ENCODE peak calls at places on chromosomes 12 and 14, in four cellular contexts. One of them, this sample, is unnamed.

GRCh38 chr14:106436310-106436905 is 910.0 kb downstream of the TMEM121 start:
- DNase-seq in NCI-H460: peak
- DNase-seq in posterior vena cava: no peak
- DNase-seq in RWPE2: no peak
- DNase-seq in this sample: no peak

GRCh38 chr14:89720741-89721315 is 233.7 kb downstream of the EFCAB11 start:
- DNase-seq in posterior vena cava: peak
- DNase-seq in NCI-H460: no peak
- DNase-seq in RWPE2: no peak
- DNase-seq in this sample: no peak

GRCh38 chr14:77375973-77376372 is 921 bp downstream of the TMED8 start:
- DNase-seq in RWPE2: no peak
- DNase-seq in posterior vena cava: no peak
- DNase-seq in NCI-H460: no peak
- DNase-seq in this sample: no peak

GRCh38 chr12:24069532-24070395 is 120.3 kb upstream of the SOX5 start:
- DNase-seq in RWPE2: no peak
- DNase-seq in NCI-H460: peak
- DNase-seq in posterior vena cava: no peak
- DNase-seq in this sample: no peak

GRCh38 chr12:120224304-120225199 is 23.6 kb upstream of the RPLP0 start:
- DNase-seq in posterior vena cava: no peak
- DNase-seq in NCI-H460: peak
- DNase-seq in RWPE2: no peak
- DNase-seq in this sample: no peak

GRCh38 chr14:103867523-103867953 is 20.2 kb upstream of the PPP1R13B start:
- DNase-seq in posterior vena cava: no peak
- DNase-seq in NCI-H460: no peak
- DNase-seq in RWPE2: peak
- DNase-seq in this sample: no peak

GRCh38 chr12:109626378-109627115 is 53.0 kb downstream of the MVK start:
- DNase-seq in NCI-H460: no peak
- DNase-seq in posterior vena cava: no peak
- DNase-seq in RWPE2: no peak
- DNase-seq in this sample: no peak

GRCh38 chr12:30806989-30807694 is 52.4 kb upstream of the CAPRIN2 start:
- DNase-seq in NCI-H460: peak
- DNase-seq in RWPE2: no peak
- DNase-seq in posterior vena cava: no peak
- DNase-seq in this sample: peak

GRCh38 chr12:128747441-128747840 is 76.3 kb downstream of the SLC15A4 start:
- DNase-seq in RWPE2: no peak
- DNase-seq in NCI-H460: no peak
- DNase-seq in posterior vena cava: no peak
- DNase-seq in this sample: no peak

GRCh38 chr14:104676694-104677505 is 12.5 kb upstream of the INF2 start:
- DNase-seq in RWPE2: no peak
- DNase-seq in NCI-H460: no peak
- DNase-seq in posterior vena cava: no peak
- DNase-seq in this sample: no peak

GRCh38 chr14:94677747-94678146 is 65.6 kb downstream of the SERPINA3 start:
- DNase-seq in NCI-H460: no peak
- DNase-seq in posterior vena cava: no peak
- DNase-seq in RWPE2: peak
- DNase-seq in this sample: no peak

GRCh38 chr14:98913967-98914620 is 357.9 kb downstream of the BCL11B start:
- DNase-seq in NCI-H460: no peak
- DNase-seq in RWPE2: no peak
- DNase-seq in posterior vena cava: peak
- DNase-seq in this sample: no peak

GRCh38 chr14:38330262-38330661 is 74.4 kb upstream of the CLEC14A start:
- DNase-seq in RWPE2: no peak
- DNase-seq in posterior vena cava: no peak
- DNase-seq in NCI-H460: no peak
- DNase-seq in this sample: no peak

GRCh38 chr12:120015313-120015712 is 26.3 kb downstream of the BICDL1 start:
- DNase-seq in NCI-H460: no peak
- DNase-seq in RWPE2: no peak
- DNase-seq in posterior vena cava: no peak
- DNase-seq in this sample: no peak

GRCh38 chr12:3101309-3102022 is 24.3 kb downstream of the TSPAN9 start:
- DNase-seq in RWPE2: no peak
- DNase-seq in posterior vena cava: no peak
- DNase-seq in NCI-H460: no peak
- DNase-seq in this sample: no peak

GRCh38 chr12:60205500-60205899 is 609.7 kb downstream of the SLC16A7 start:
- DNase-seq in RWPE2: no peak
- DNase-seq in NCI-H460: peak
- DNase-seq in posterior vena cava: no peak
- DNase-seq in this sample: peak

GRCh38 chr12:40253936-40254335 is 29.1 kb downstream of the LRRK2 start:
- DNase-seq in posterior vena cava: no peak
- DNase-seq in NCI-H460: no peak
- DNase-seq in RWPE2: no peak
- DNase-seq in this sample: peak

GRCh38 chr14:101876539-101876938 is 87.8 kb upstream of the DYNC1H1 start:
- DNase-seq in RWPE2: no peak
- DNase-seq in NCI-H460: no peak
- DNase-seq in posterior vena cava: peak
- DNase-seq in this sample: no peak

GRCh38 chr12:63420206-63420644 is 248.1 kb downstream of the DPY19L2 start:
- DNase-seq in RWPE2: no peak
- DNase-seq in posterior vena cava: no peak
- DNase-seq in NCI-H460: peak
- DNase-seq in this sample: peak

GRCh38 chr14:75805646-75806045 is 144.6 kb downstream of the TTLL5 start:
- DNase-seq in NCI-H460: no peak
- DNase-seq in RWPE2: no peak
- DNase-seq in posterior vena cava: no peak
- DNase-seq in this sample: no peak

GRCh38 chr12:116959845-116960514 is 49.2 kb downstream of the FBXW8 start:
- DNase-seq in NCI-H460: no peak
- DNase-seq in posterior vena cava: no peak
- DNase-seq in RWPE2: no peak
- DNase-seq in this sample: no peak

GRCh38 chr12:15629761-15630160 is 159.4 kb downstream of the EPS8 start:
- DNase-seq in NCI-H460: no peak
- DNase-seq in RWPE2: no peak
- DNase-seq in posterior vena cava: no peak
- DNase-seq in this sample: no peak

GRCh38 chr14:90518075-90518940 is 121.5 kb downstream of the CALM1 start:
- DNase-seq in posterior vena cava: peak
- DNase-seq in RWPE2: no peak
- DNase-seq in NCI-H460: no peak
- DNase-seq in this sample: no peak

GRCh38 chr12:101670007-101670671 is 27.3 kb upstream of the CHPT1 start:
- DNase-seq in NCI-H460: peak
- DNase-seq in RWPE2: no peak
- DNase-seq in posterior vena cava: no peak
- DNase-seq in this sample: peak

GRCh38 chr12:107415834-107416233 is 269.8 kb upstream of the PWP1 start:
- DNase-seq in RWPE2: no peak
- DNase-seq in posterior vena cava: no peak
- DNase-seq in NCI-H460: no peak
- DNase-seq in this sample: peak

GRCh38 chr12:58814036-58814435 is 106.3 kb downstream of the LRIG3 start:
- DNase-seq in NCI-H460: no peak
- DNase-seq in posterior vena cava: no peak
- DNase-seq in RWPE2: no peak
- DNase-seq in this sample: no peak

GRCh38 chr12:103499571-103499970 is 3.8 kb upstream of the C12orf42 start:
- DNase-seq in NCI-H460: no peak
- DNase-seq in RWPE2: no peak
- DNase-seq in posterior vena cava: no peak
- DNase-seq in this sample: no peak

GRCh38 chr12:78035913-78036658 is 205.4 kb downstream of the NAV3 start:
- DNase-seq in posterior vena cava: no peak
- DNase-seq in NCI-H460: no peak
- DNase-seq in RWPE2: no peak
- DNase-seq in this sample: no peak

GRCh38 chr12:44377443-44378160 is 498.5 kb downstream of the NELL2 start:
- DNase-seq in posterior vena cava: no peak
- DNase-seq in NCI-H460: no peak
- DNase-seq in RWPE2: no peak
- DNase-seq in this sample: no peak

GRCh38 chr12:58764100-58764953 is 156.0 kb downstream of the LRIG3 start:
- DNase-seq in RWPE2: no peak
- DNase-seq in NCI-H460: no peak
- DNase-seq in posterior vena cava: no peak
- DNase-seq in this sample: peak

GRCh38 chr12:70919597-70920035 is 922 bp downstream of the PTPRR start:
- DNase-seq in posterior vena cava: peak
- DNase-seq in NCI-H460: peak
- DNase-seq in RWPE2: no peak
- DNase-seq in this sample: no peak